ENCODE peak calls at places on chromosomes 12 and 14, in four cellular contexts. O, A, K and Y are unnamed samples.

GRCh38 chr12:72448089-72448488 is 175.9 kb downstream of the TRHDE start:
- DNase-seq in O (no peak), A (no peak), K (no peak), Y (no peak)

GRCh38 chr14:101193126-101193844 is 289.8 kb upstream of the RTL1 start:
- DNase-seq in O (no peak), A (no peak), K (no peak), Y (no peak)

GRCh38 chr12:39062266-39062996 is 157.0 kb upstream of the CPNE8 start:
- DNase-seq in O (no peak), A (no peak), K (no peak), Y (no peak)

GRCh38 chr12:70852416-70853150 is 68.0 kb downstream of the PTPRR start:
- DNase-seq in O (no peak), A (no peak), K (no peak), Y (no peak)

GRCh38 chr14:54420478-54421116 is 20.6 kb downstream of the CNIH1 start:
- DNase-seq in O (no peak), A (peak; percentile 17), K (peak; percentile 41), Y (peak; percentile 46)

GRCh38 chr12:1925125-1925963 is 6.9 kb upstream of the CACNA2D4 start:
- DNase-seq in O (no peak), A (no peak), K (peak; percentile 15), Y (no peak)

GRCh38 chr14:71365305-71365865 is 458.1 kb downstream of the PCNX1 start:
- DNase-seq in O (no peak), A (no peak), K (no peak), Y (no peak)

GRCh38 chr12:133063556-133063955 is 17.2 kb upstream of the ZNF140 start:
- DNase-seq in O (no peak), A (no peak), K (no peak), Y (no peak)

GRCh38 chr14:94027566-94028449 is 1.7 kb downstream of the OTUB2 start:
- DNase-seq in O (no peak), A (no peak), K (no peak), Y (no peak)

GRCh38 chr14:61498303-61498702 is 176.9 kb downstream of the PRKCH start:
- DNase-seq in O (no peak), A (no peak), K (no peak), Y (no peak)

GRCh38 chr14:61495809-61496208 is 174.4 kb downstream of the PRKCH start:
- DNase-seq in O (no peak), A (no peak), K (no peak), Y (no peak)

GRCh38 chr14:61501714-61502458 is 180.5 kb downstream of the PRKCH start:
- DNase-seq in O (no peak), A (no peak), K (no peak), Y (no peak)

GRCh38 chr14:61500046-61500445 is 178.7 kb downstream of the PRKCH start:
- DNase-seq in O (no peak), A (no peak), K (no peak), Y (no peak)

DNA sequence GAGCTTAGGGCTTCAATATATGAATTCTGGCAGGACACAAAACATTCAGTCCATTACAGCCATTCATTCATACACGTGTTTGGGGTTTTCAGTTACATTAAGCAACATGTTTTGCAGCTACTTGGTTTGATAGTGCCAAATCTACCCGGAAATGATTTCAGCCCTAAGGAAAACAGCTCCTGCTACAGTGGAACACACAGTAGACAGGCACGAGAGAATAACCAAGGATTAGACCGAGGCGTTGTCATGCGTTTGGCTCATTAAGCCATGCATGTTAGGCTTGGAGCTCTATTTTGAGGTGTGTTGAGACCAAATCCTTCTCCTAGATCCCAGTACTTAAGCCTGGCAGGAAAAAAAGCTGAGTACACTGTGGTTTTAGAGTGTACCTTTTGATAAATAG is 177.4 kb downstream of the PRKCH start:
- DNase-seq in O (no peak), A (no peak), K (no peak), Y (no peak)
- TF ChIP-seq TCF12 in O (no peak), A (no peak), K (no peak), Y (no peak)

GRCh38 chr12:42118136-42118879 is 26.4 kb downstream of the GXYLT1 start:
- DNase-seq in O (no peak), A (no peak), K (no peak), Y (no peak)

GRCh38 chr12:42124764-42125371 is 19.8 kb downstream of the GXYLT1 start:
- DNase-seq in O (no peak), A (no peak), K (no peak), Y (peak; percentile 25)

DNA sequence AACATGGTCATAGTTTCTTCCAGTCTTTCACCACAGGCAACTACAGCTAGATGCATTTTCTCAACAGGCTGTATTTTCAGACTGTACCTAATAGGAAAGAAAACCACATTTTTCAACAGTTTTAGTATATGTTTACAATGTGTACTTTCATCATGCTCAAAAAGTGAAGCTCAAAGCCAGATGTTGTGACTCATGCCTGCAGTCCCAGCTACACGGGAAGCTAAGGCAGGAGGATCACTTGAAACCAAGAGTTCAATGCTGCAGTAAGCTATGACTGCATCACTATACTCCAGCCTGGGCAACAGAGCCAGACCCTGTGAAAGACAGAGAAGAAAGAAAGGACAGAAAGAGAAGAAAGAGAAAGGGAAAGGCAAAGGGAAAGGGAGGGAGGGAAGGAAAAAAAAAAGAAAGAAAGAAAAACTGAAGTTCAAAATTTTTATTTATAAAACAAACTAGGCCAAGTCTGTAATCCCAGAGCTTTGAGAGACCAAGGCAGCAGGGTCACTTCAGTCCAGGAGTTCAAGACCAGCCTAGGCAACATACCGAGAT is 25.5 kb downstream of the GXYLT1 start:
- DNase-seq in O (no peak), A (no peak), K (no peak), Y (no peak)
- TF ChIP-seq YY1 in O (no peak), A (no peak), K (no peak), Y (no peak)

GRCh38 chr14:61462566-61463195 is 141.3 kb downstream of the PRKCH start:
- DNase-seq in O (no peak), A (no peak), K (peak; percentile 70), Y (peak; percentile 54)
- TF ChIP-seq TCF12 in O (no peak), A (no peak), K (peak; percentile 69), Y (no peak)

GRCh38 chr12:78804262-78804661 is 60.3 kb upstream of the SYT1 start:
- DNase-seq in O (no peak), A (no peak), K (no peak), Y (no peak)
- TF ChIP-seq YY1 in O (no peak), A (no peak), K (no peak), Y (no peak)

GRCh38 chr12:3662516-3662915 is 90.4 kb downstream of the CRACR2A start:
- DNase-seq in O (no peak), A (no peak), K (no peak), Y (peak; percentile 3)
- TF ChIP-seq TCF12 in O (no peak), A (no peak), K (no peak), Y (no peak)

DNA sequence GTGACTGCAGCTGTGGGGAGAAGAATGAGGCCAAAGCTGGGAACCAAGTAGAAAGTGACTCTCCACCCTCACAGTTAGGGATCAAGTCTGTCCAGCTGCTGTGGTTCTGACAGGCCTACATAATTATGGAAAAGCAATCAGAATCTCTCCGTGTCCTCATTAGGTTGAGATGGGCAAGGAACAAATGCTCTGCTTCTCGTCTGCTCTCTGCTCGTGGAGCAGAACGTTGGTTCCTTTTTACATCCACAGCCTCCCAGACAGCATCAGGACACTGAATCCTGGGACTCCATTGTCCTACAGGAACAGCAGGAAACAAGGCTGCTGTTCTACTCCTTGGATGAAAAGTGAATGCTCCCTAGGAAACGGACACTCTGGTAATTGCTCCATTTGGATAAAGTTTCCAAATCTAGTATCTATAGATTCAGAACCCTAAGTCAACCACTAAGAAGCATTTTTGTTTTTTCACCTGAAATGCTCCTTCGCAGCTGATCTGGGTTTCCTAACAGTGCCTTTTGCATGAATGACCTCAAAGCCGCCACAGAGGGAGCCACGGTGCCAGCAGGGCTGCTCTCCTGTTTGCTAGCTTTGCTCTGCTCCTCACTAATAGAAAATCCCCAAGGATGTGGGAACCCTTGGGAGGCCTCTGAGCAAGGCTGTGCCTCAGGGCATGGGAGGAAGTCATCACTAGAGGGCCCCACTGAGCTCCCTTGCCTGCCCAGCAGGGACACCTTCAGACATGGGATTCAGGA is 102.0 kb downstream of the EGLN3 start:
- DNase-seq in O (no peak), A (peak; percentile 86), K (peak; percentile 50), Y (peak; percentile 81)
- TF ChIP-seq YY1 in O (peak; percentile 35), A (peak; percentile 37), K (no peak), Y (peak; percentile 32)

GRCh38 chr14:57139173-57139572 is 129.5 kb downstream of the EXOC5 start:
- DNase-seq in O (no peak), A (no peak), K (no peak), Y (no peak)

GRCh38 chr14:57136669-57137068 is 132.0 kb downstream of the EXOC5 start:
- DNase-seq in O (no peak), A (no peak), K (no peak), Y (no peak)
- TF ChIP-seq TCF12 in O (no peak), A (no peak), K (no peak), Y (no peak)

DNA sequence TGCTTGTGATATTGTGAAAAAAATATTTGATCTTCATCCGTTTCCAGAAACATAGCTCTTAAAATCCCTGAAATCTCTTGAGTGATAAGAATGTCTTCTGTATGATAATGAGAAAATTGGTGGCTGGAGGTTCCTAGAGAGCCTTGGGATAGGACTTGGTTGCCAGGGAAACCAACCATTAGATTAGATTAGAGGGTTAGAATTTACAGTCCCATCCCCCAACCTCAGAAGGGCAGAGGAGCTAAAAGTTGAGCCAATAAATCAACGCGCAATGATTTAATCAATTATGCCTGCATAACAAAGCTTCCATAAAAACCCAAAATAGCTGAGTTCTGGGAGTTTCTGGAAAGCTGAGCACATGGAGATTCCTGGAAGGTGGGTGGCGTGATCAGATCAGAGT is 10.6 kb downstream of the SEL1L start:
- DNase-seq in O (no peak), A (no peak), K (no peak), Y (no peak)
- TF ChIP-seq YY1 in O (no peak), A (no peak), K (no peak), Y (no peak)

GRCh38 chr12:97541366-97541765 is 78.8 kb downstream of the RMST start:
- DNase-seq in O (no peak), A (no peak), K (no peak), Y (no peak)

GRCh38 chr12:97538705-97539104 is 76.1 kb downstream of the RMST start:
- DNase-seq in O (no peak), A (no peak), K (no peak), Y (no peak)

GRCh38 chr12:97530237-97530636 is 67.6 kb downstream of the RMST start:
- DNase-seq in O (no peak), A (no peak), K (no peak), Y (no peak)

GRCh38 chr12:97536353-97536752 is 73.7 kb downstream of the RMST start:
- DNase-seq in O (no peak), A (no peak), K (no peak), Y (no peak)

DNA sequence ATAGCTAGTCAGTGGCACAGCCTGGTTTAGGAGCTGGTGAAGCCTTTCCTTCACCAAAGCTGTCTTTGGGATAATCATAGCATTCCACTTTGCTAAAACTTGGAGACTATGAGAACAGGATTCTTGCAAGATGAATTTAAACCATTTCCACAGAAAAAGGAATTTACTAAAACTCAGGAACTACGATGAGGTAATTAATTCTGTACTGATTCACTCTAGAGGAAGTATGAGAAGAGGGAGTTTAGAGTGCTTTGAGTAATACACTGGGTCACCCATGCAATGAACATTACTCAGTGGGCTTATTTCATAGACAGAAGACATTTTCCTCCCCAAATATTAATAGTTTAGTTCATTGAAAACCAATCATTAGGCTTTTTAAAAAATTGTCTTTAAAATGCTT is 73.0 kb downstream of the RMST start:
- DNase-seq in O (no peak), A (no peak), K (no peak), Y (no peak)
- TF ChIP-seq TCF12 in O (no peak), A (no peak), K (no peak), Y (no peak)